ENCODE peak calls at places on chromosomes 11 and 22, in seven cellular contexts. One of them, this sample, is unnamed.

GRCh38 chr11:1336836-1337646 is 27.6 kb upstream of the TOLLIP start:
- DNase-seq in A549: peak
- DNase-seq in tibial nerve: no peak
- DNase-seq in heart left ventricle: no peak
- DNase-seq in adrenal gland: peak
- DNase-seq in stomach: no peak
- DNase-seq in breast epithelium: peak
- DNase-seq in this sample: no peak

GRCh38 chr22:22893077-22893805 is 5.6 kb downstream of the IGLL5 start:
- DNase-seq in A549: no peak
- DNase-seq in tibial nerve: no peak
- DNase-seq in heart left ventricle: no peak
- DNase-seq in adrenal gland: no peak
- DNase-seq in stomach: no peak
- DNase-seq in breast epithelium: no peak
- DNase-seq in this sample: no peak

GRCh38 chr11:5204787-5205186 is 4.3 kb upstream of the OR51V1 start:
- DNase-seq in A549: peak
- DNase-seq in tibial nerve: no peak
- DNase-seq in heart left ventricle: no peak
- DNase-seq in adrenal gland: no peak
- DNase-seq in stomach: no peak
- DNase-seq in breast epithelium: no peak
- DNase-seq in this sample: peak

GRCh38 chr11:60098508-60098907 is 10.0 kb downstream of the MS4A2 start:
- DNase-seq in A549: peak
- DNase-seq in tibial nerve: no peak
- DNase-seq in heart left ventricle: no peak
- DNase-seq in adrenal gland: no peak
- DNase-seq in stomach: no peak
- DNase-seq in breast epithelium: no peak
- DNase-seq in this sample: no peak

GRCh38 chr11:10225553-10225952 is 68.5 kb downstream of the SBF2 start:
- DNase-seq in A549: no peak
- DNase-seq in tibial nerve: no peak
- DNase-seq in heart left ventricle: no peak
- DNase-seq in adrenal gland: no peak
- DNase-seq in stomach: no peak
- DNase-seq in breast epithelium: no peak
- DNase-seq in this sample: no peak

GRCh38 chr11:66181632-66182345 is 86.7 kb upstream of the RAB1B start:
- DNase-seq in A549: no peak
- DNase-seq in tibial nerve: no peak
- DNase-seq in heart left ventricle: no peak
- DNase-seq in adrenal gland: no peak
- DNase-seq in stomach: no peak
- DNase-seq in breast epithelium: no peak
- DNase-seq in this sample: no peak

GRCh38 chr22:41951898-41952474 is at the start of gene SMIM45:
- DNase-seq in A549: no peak
- DNase-seq in tibial nerve: no peak
- DNase-seq in heart left ventricle: no peak
- DNase-seq in adrenal gland: peak
- DNase-seq in stomach: no peak
- DNase-seq in breast epithelium: no peak
- DNase-seq in this sample: no peak

GRCh38 chr22:33726294-33726711 is 194.0 kb downstream of the LARGE1 start:
- DNase-seq in A549: peak
- DNase-seq in tibial nerve: no peak
- DNase-seq in heart left ventricle: peak
- DNase-seq in adrenal gland: peak
- DNase-seq in stomach: no peak
- DNase-seq in breast epithelium: no peak
- DNase-seq in this sample: peak

GRCh38 chr11:130471731-130472433 is 23.4 kb downstream of the ADAMTS15 start:
- DNase-seq in A549: no peak
- DNase-seq in tibial nerve: no peak
- DNase-seq in heart left ventricle: no peak
- DNase-seq in adrenal gland: peak
- DNase-seq in stomach: no peak
- DNase-seq in breast epithelium: peak
- DNase-seq in this sample: no peak

GRCh38 chr11:70389191-70389590 is 9.1 kb upstream of the CTTN start:
- DNase-seq in A549: no peak
- DNase-seq in tibial nerve: no peak
- DNase-seq in heart left ventricle: no peak
- DNase-seq in adrenal gland: no peak
- DNase-seq in stomach: no peak
- DNase-seq in breast epithelium: no peak
- DNase-seq in this sample: no peak

GRCh38 chr11:7667460-7667859 is 5.8 kb downstream of the CYB5R2 start:
- DNase-seq in A549: no peak
- DNase-seq in tibial nerve: no peak
- DNase-seq in heart left ventricle: no peak
- DNase-seq in adrenal gland: no peak
- DNase-seq in stomach: no peak
- DNase-seq in breast epithelium: no peak
- DNase-seq in this sample: no peak

GRCh38 chr11:40037005-40037404 is 1422.4 kb downstream of the LRRC4C start:
- DNase-seq in A549: no peak
- DNase-seq in tibial nerve: no peak
- DNase-seq in heart left ventricle: no peak
- DNase-seq in adrenal gland: no peak
- DNase-seq in stomach: peak
- DNase-seq in breast epithelium: no peak
- DNase-seq in this sample: no peak

GRCh38 chr11:16347928-16348685 is 8.2 kb downstream of the SOX6 start:
- DNase-seq in A549: no peak
- DNase-seq in tibial nerve: no peak
- DNase-seq in heart left ventricle: no peak
- DNase-seq in adrenal gland: no peak
- DNase-seq in stomach: no peak
- DNase-seq in breast epithelium: no peak
- DNase-seq in this sample: no peak

GRCh38 chr11:19351426-19351825 is 110.7 kb upstream of the E2F8 start:
- DNase-seq in A549: no peak
- DNase-seq in tibial nerve: no peak
- DNase-seq in heart left ventricle: no peak
- DNase-seq in adrenal gland: no peak
- DNase-seq in stomach: no peak
- DNase-seq in breast epithelium: no peak
- DNase-seq in this sample: no peak

GRCh38 chr22:17772963-17773605 is 1.2 kb downstream of the BID start:
- DNase-seq in A549: no peak
- DNase-seq in tibial nerve: no peak
- DNase-seq in heart left ventricle: no peak
- DNase-seq in adrenal gland: no peak
- DNase-seq in stomach: no peak
- DNase-seq in breast epithelium: no peak
- DNase-seq in this sample: peak
- TF ChIP-seq POLR2A in A549: no peak
- TF ChIP-seq POLR2A in tibial nerve: no peak
- TF ChIP-seq POLR2A in heart left ventricle: no peak
- TF ChIP-seq POLR2A in adrenal gland: no peak
- TF ChIP-seq POLR2A in stomach: no peak
- TF ChIP-seq POLR2A in breast epithelium: no peak
- TF ChIP-seq POLR2A in this sample: no peak

DNA sequence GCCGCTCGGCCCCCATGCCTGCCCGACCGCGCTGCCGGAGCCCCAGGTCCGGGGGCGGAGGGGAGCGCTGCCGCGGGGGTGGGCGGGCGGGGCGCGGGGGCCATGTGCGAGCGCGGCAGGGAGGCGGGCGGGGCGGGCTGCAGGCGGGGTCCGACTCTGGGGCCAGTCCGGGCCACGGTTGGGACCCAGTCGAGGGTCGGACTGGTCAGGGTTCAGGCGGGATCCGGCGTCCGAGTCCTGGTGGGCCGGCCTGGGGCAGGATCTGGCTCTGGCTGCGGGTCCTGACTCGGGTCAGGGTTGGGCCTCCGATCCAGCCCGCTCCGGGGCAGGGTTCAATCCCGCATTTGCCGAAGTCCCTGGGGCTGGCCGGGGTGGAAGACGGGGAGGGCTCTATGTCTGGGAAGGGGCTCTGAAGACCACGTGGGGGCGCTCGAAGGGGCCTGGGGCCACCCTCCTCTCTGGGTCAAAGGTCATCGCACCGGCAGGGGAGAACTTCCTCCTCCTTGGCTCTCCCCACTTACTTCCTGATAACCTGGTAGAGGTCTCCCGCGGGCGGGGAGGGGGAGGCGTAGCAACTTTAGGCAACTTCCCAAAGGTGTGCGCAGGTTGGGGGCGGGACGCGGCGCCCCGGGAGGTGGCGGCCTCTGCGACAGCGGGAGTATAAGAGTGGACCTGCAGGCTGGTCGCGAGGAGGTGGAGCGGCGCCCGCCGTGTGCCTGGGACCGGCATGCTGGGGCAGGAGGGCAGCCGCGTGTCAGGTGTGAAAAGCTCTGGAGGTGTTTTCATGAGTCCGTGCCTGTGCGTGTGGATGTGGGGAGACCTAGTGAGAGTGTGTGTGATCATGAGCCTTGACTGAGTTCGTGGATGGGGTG is 603 bp downstream of the ESRRA start:
- DNase-seq in A549: peak
- DNase-seq in tibial nerve: no peak
- DNase-seq in heart left ventricle: peak
- DNase-seq in adrenal gland: peak
- DNase-seq in stomach: peak
- DNase-seq in breast epithelium: no peak
- DNase-seq in this sample: no peak
- TF ChIP-seq POLR2A in A549: peak
- TF ChIP-seq POLR2A in tibial nerve: no peak
- TF ChIP-seq POLR2A in heart left ventricle: no peak
- TF ChIP-seq POLR2A in adrenal gland: peak
- TF ChIP-seq POLR2A in stomach: no peak
- TF ChIP-seq POLR2A in breast epithelium: no peak
- TF ChIP-seq POLR2A in this sample: no peak

GRCh38 chr11:47178305-47178704 is 1.6 kb upstream of the ARFGAP2 start:
- DNase-seq in A549: no peak
- DNase-seq in tibial nerve: no peak
- DNase-seq in heart left ventricle: no peak
- DNase-seq in adrenal gland: no peak
- DNase-seq in stomach: no peak
- DNase-seq in breast epithelium: no peak
- DNase-seq in this sample: no peak

GRCh38 chr11:47177229-47177845 is 658 bp upstream of the ARFGAP2 start:
- DNase-seq in A549: peak
- DNase-seq in tibial nerve: peak
- DNase-seq in heart left ventricle: peak
- DNase-seq in adrenal gland: peak
- DNase-seq in stomach: peak
- DNase-seq in breast epithelium: peak
- DNase-seq in this sample: peak

GRCh38 chr11:47175746-47176327 is 842 bp downstream of the ARFGAP2 start:
- DNase-seq in A549: no peak
- DNase-seq in tibial nerve: no peak
- DNase-seq in heart left ventricle: no peak
- DNase-seq in adrenal gland: no peak
- DNase-seq in stomach: no peak
- DNase-seq in breast epithelium: no peak
- DNase-seq in this sample: no peak

GRCh38 chr11:47177846-47178245 is 1.2 kb upstream of the ARFGAP2 start:
- DNase-seq in A549: no peak
- DNase-seq in tibial nerve: no peak
- DNase-seq in heart left ventricle: peak
- DNase-seq in adrenal gland: peak
- DNase-seq in stomach: no peak
- DNase-seq in breast epithelium: no peak
- DNase-seq in this sample: no peak

DNA sequence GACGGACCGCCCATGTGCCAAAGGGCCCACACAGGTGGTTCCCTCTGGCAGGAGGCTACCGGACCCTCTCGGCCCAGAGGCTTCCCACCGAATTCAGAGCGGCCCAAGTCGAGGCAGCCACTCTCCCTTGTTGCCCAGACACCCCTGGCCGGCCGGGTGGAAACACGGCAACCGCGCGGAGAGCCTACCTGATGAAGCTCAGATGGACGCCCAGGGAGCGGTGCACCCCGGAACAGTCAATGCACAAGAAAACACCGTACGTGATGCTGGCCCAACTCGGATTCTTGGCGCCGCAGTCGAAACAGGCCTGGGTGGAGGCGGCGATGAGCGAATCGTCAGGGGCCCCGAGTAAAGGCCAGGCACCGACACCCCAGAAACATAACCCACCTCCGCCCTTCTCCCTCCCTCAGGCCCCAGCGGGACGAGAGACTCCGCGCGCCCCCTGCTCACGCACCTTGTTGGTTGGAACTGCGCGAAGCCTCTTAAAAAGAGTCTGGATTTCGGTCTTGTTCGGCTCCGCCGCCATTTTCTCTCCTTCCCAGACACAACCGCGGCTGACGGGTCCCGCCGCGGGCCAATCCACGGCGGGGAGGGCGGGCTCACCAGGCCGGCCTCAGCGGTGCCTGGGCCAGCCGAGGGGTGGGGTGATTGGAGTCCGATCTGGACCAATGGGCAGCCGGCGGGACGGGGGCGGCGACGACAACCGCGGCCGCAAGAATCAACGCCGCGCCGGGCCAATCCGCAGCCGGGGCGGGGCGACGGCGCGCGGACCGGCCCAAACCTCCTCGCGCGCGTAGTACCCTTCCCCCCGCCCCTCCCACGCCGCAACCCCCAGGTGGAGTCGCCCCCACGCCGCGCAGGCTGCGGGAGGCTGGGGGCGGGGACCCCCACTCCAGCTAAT is at the start of gene ARFGAP2:
- DNase-seq in A549: peak
- DNase-seq in tibial nerve: peak
- DNase-seq in heart left ventricle: peak
- DNase-seq in adrenal gland: peak
- DNase-seq in stomach: peak
- DNase-seq in breast epithelium: peak
- DNase-seq in this sample: peak
- TF ChIP-seq POLR2A in A549: peak
- TF ChIP-seq POLR2A in tibial nerve: peak
- TF ChIP-seq POLR2A in heart left ventricle: no peak
- TF ChIP-seq POLR2A in adrenal gland: peak
- TF ChIP-seq POLR2A in stomach: no peak
- TF ChIP-seq POLR2A in breast epithelium: no peak
- TF ChIP-seq POLR2A in this sample: no peak

GRCh38 chr11:118606844-118607228 is 579 bp upstream of the PHLDB1 start:
- DNase-seq in A549: no peak
- DNase-seq in tibial nerve: no peak
- DNase-seq in heart left ventricle: no peak
- DNase-seq in adrenal gland: no peak
- DNase-seq in stomach: peak
- DNase-seq in breast epithelium: no peak
- DNase-seq in this sample: no peak

GRCh38 chr11:118609380-118610219 is 2.2 kb downstream of the PHLDB1 start:
- DNase-seq in A549: no peak
- DNase-seq in tibial nerve: no peak
- DNase-seq in heart left ventricle: no peak
- DNase-seq in adrenal gland: peak
- DNase-seq in stomach: peak
- DNase-seq in breast epithelium: no peak
- DNase-seq in this sample: no peak

GRCh38 chr11:118608268-118609214 is 1.1 kb downstream of the PHLDB1 start:
- DNase-seq in A549: peak
- DNase-seq in tibial nerve: peak
- DNase-seq in heart left ventricle: peak
- DNase-seq in adrenal gland: peak
- DNase-seq in stomach: peak
- DNase-seq in breast epithelium: no peak
- DNase-seq in this sample: peak

GRCh38 chr11:118606157-118606843 is 1.1 kb upstream of the PHLDB1 start:
- DNase-seq in A549: no peak
- DNase-seq in tibial nerve: no peak
- DNase-seq in heart left ventricle: no peak
- DNase-seq in adrenal gland: peak
- DNase-seq in stomach: peak
- DNase-seq in breast epithelium: no peak
- DNase-seq in this sample: no peak

GRCh38 chr11:118607401-118608267 is at the start of gene PHLDB1:
- DNase-seq in A549: peak
- DNase-seq in tibial nerve: peak
- DNase-seq in heart left ventricle: peak
- DNase-seq in adrenal gland: peak
- DNase-seq in stomach: peak
- DNase-seq in breast epithelium: no peak
- DNase-seq in this sample: no peak
- TF ChIP-seq POLR2A in A549: peak
- TF ChIP-seq POLR2A in tibial nerve: peak
- TF ChIP-seq POLR2A in heart left ventricle: no peak
- TF ChIP-seq POLR2A in adrenal gland: peak
- TF ChIP-seq POLR2A in stomach: no peak
- TF ChIP-seq POLR2A in breast epithelium: no peak
- TF ChIP-seq POLR2A in this sample: peak

This sample was measured in H54.